ENCODE peak calls at places on chromosome 12, in seven cellular contexts. F is activated T-cell treated with anti-CD3 and anti-CD28 coated beads for 1 hour; A is activated gamma-delta T cell treated with Interleukin-2 at 50 U/mL for 16 hours; H is stimulated activated CD8-positive, alpha-beta memory T cell treated with anti-CD3 and anti-CD28 coated beads, Interleukin-4, amount 100 ng/mL, for 1 hour; C is NCI-H460; G is ELF-1; Y is foreskin keratinocyte. M is an unnamed sample.

GRCh38 chr12:126708492-126708896 is 1558.5 kb upstream of the TMEM132C start:
- DNase-seq in Y (no peak), H (no peak), A (no peak), C (no peak), G (no peak), F (no peak), M (no peak)

GRCh38 chr12:75834591-75834990 is 197.0 kb downstream of the PHLDA1 start:
- DNase-seq in H (no peak), C (no peak), G (no peak), Y (no peak), F (no peak), A (no peak), M (no peak)

GRCh38 chr12:106170285-106170684 is 31.5 kb upstream of the NUAK1 start:
- DNase-seq in Y (peak), G (no peak), F (no peak), H (no peak), A (no peak), C (no peak), M (no peak)

GRCh38 chr12:77724367-77724957 is 106.2 kb upstream of the NAV3 start:
- DNase-seq in G (no peak), Y (no peak), F (no peak), A (no peak), H (no peak), C (peak), M (no peak)

GRCh38 chr12:112868459-112869041 is 38.2 kb upstream of the OAS1 start:
- DNase-seq in A (no peak), Y (no peak), C (no peak), H (no peak), G (peak), F (no peak), M (no peak)

GRCh38 chr12:127278351-127278750 is 988.6 kb upstream of the TMEM132C start:
- DNase-seq in G (no peak), F (no peak), C (no peak), A (no peak), Y (no peak), H (no peak), M (no peak)

GRCh38 chr12:103637429-103637828 is 50.4 kb downstream of the STAB2 start:
- DNase-seq in H (no peak), A (no peak), C (no peak), G (no peak), Y (no peak), F (no peak), M (no peak)

GRCh38 chr12:116210131-116210530 is 67.4 kb downstream of the MED13L start:
- DNase-seq in C (no peak), G (no peak), A (no peak), F (no peak), Y (no peak), H (no peak), M (no peak)

GRCh38 chr12:106893451-106893850 is 62.3 kb upstream of the TMEM263 start:
- DNase-seq in A (no peak), G (no peak), Y (no peak), C (no peak), F (no peak), H (no peak), M (no peak)

GRCh38 chr12:9027156-9027555 is 37.8 kb downstream of the KLRG1 start:
- DNase-seq in A (no peak), H (no peak), G (no peak), C (no peak), Y (no peak), F (no peak), M (no peak)

GRCh38 chr12:130524759-130525158 is 187.1 kb downstream of the PIWIL1 start:
- DNase-seq in G (no peak), C (no peak), Y (no peak), A (no peak), F (no peak), H (no peak), M (no peak)

GRCh38 chr12:3655331-3655900 is 97.5 kb downstream of the CRACR2A start:
- DNase-seq in A (no peak), H (no peak), F (no peak), Y (no peak), G (peak), C (no peak), M (no peak)

GRCh38 chr12:16763901-16764300 is 157.9 kb upstream of the LMO3 start:
- DNase-seq in Y (no peak), H (no peak), C (no peak), A (no peak), F (no peak), G (no peak), M (no peak)

GRCh38 chr12:91804533-91804932 is 341.1 kb downstream of the BTG1 start:
- DNase-seq in F (no peak), G (peak), Y (peak), H (no peak), C (no peak), A (no peak), M (no peak)

GRCh38 chr12:124233041-124233836 is 61.7 kb upstream of the RFLNA start:
- DNase-seq in F (no peak), H (no peak), G (no peak), Y (peak), C (no peak), A (no peak), M (no peak)

GRCh38 chr12:120590741-120591407 is 9.7 kb upstream of the POP5 start:
- DNase-seq in H (no peak), Y (no peak), F (no peak), A (no peak), C (no peak), G (no peak), M (no peak)

GRCh38 chr12:93174048-93174447 is 203.7 kb upstream of the NUDT4 start:
- DNase-seq in H (no peak), C (no peak), Y (no peak), G (no peak), A (no peak), F (no peak), M (no peak)